ENCODE peak calls at places on chromosome 15, in five cellular contexts. S, D, R, I and E are unnamed samples.

GRCh38 chr15:101610628-101611000 is 41.6 kb downstream of the TM2D3 start:
- DNase-seq in S (no peak), D (no peak), R (no peak), I (no peak), E (no peak)

GRCh38 chr15:96334705-96335428 is 4.4 kb downstream of the NR2F2 start:
- DNase-seq in S (no peak), D (no peak), R (no peak), I (no peak), E (no peak)

GRCh38 chr15:68404056-68404798 is 27.7 kb downstream of the ITGA11 start:
- DNase-seq in S (no peak), D (no peak), R (no peak), I (no peak), E (no peak)

GRCh38 chr15:53536479-53537120 is 222.9 kb downstream of the WDR72 start:
- DNase-seq in S (no peak), D (no peak), R (no peak), I (no peak), E (no peak)

GRCh38 chr15:42273900-42274692 is 863 bp upstream of the TMEM87A start:
- DNase-seq in S (peak; percentile 19), D (peak; percentile 36), R (no peak), I (no peak), E (peak; percentile 70)

GRCh38 chr15:78105541-78106241 is 13.3 kb downstream of the SH2D7 start:
- DNase-seq in S (no peak), D (no peak), R (no peak), I (no peak), E (no peak)

GRCh38 chr15:41474436-41474835 is 19.2 kb upstream of the ITPKA start:
- DNase-seq in S (no peak), D (no peak), R (no peak), I (no peak), E (peak; percentile 47)

GRCh38 chr15:40721716-40722115 is 26.7 kb downstream of the RAD51 start:
- DNase-seq in S (no peak), D (no peak), R (no peak), I (no peak), E (no peak)

GRCh38 chr15:92715753-92716152 is 60.2 kb upstream of the FAM174B start:
- DNase-seq in S (no peak), D (no peak), R (no peak), I (no peak), E (peak; percentile 37)

GRCh38 chr15:70762469-70763119 is 764 bp downstream of the UACA start:
- DNase-seq in S (peak; percentile 35), D (no peak), R (no peak), I (peak; percentile 8), E (peak; percentile 56)